ENCODE peak calls at places on chromosomes 11 and 22, in four cellular contexts. Z is stimulated activated CD8-positive, alpha-beta memory T cell treated with anti-CD3 and anti-CD28 coated beads, Interleukin-2, amount 100 ng/mL, for 1 hour; D is mesenteric fat pad; J is Right ventricle myocardium superior. L is an unnamed sample.

GRCh38 chr22:37604875-37605274 is 3.8 kb upstream of the GGA1 start:
- DNase-seq in D (no peak), J (no peak), Z (peak; percentile 26), L (no peak)

GRCh38 chr11:459511-460220 is 9.6 kb downstream of the PTDSS2 start:
- DNase-seq in D (no peak), Z (no peak), J (peak; percentile 50), L (no peak)

GRCh38 chr22:39489094-39490068 is 12.7 kb upstream of the MIEF1 start:
- DNase-seq in D (no peak), Z (no peak), J (no peak), L (no peak)

GRCh38 chr11:67416416-67417335 is 1.2 kb downstream of the CARNS1 start:
- DNase-seq in D (no peak), J (peak; percentile 61), Z (peak; percentile 73), L (no peak)

GRCh38 chr22:47145883-47146282 is 383.4 kb downstream of the TBC1D22A start:
- DNase-seq in J (no peak), D (no peak), Z (no peak), L (no peak)

GRCh38 chr11:26841818-26842457 is 120.1 kb upstream of the SLC5A12 start:
- DNase-seq in J (no peak), Z (no peak), D (no peak), L (no peak)

GRCh38 chr11:113464416-113464815 is 10.8 kb downstream of the DRD2 start:
- DNase-seq in D (no peak), J (no peak), Z (no peak), L (no peak)

GRCh38 chr11:69641681-69642548 is 959 bp downstream of the CCND1 start:
- DNase-seq in D (no peak), Z (no peak), J (no peak), L (peak; percentile 71)

GRCh38 chr22:35589071-35589735 is 27.9 kb downstream of the MB start:
- DNase-seq in J (no peak), D (no peak), Z (no peak), L (no peak)

GRCh38 chr11:125451400-125452124 is 44.5 kb downstream of the FEZ1 start:
- DNase-seq in Z (no peak), D (peak; percentile 59), J (peak; percentile 80), L (no peak)

GRCh38 chr11:27701262-27702105 is 1.2 kb upstream of the BDNF start:
- DNase-seq in J (peak; percentile 57), D (no peak), Z (no peak), L (no peak)

GRCh38 chr11:61618991-61619390 is 38.1 kb upstream of the SYT7 start:
- DNase-seq in J (no peak), D (no peak), Z (no peak), L (no peak)

GRCh38 chr11:12818333-12819015 is 144.3 kb downstream of the TEAD1 start:
- DNase-seq in Z (no peak), J (peak; percentile 48), D (no peak), L (no peak)

GRCh38 chr11:111639226-111639925 is 37.1 kb downstream of the SIK2 start:
- DNase-seq in Z (no peak), D (no peak), J (no peak), L (no peak)

GRCh38 chr22:47618611-47619010 is 856.2 kb downstream of the TBC1D22A start:
- DNase-seq in D (peak; percentile 30), J (no peak), Z (no peak), L (peak; percentile 56)

L was measured in cardiac septum.